ENCODE peak calls at places on chromosomes 6 and 20, in eight cellular contexts. One of them, this sample, is unnamed.

GRCh38 chr20:23199356-23199755 is 113.2 kb upstream of the CD93 start:
- DNase-seq in AML-193: no peak
- DNase-seq in stimulated activated CD8-positive, alpha-beta memory T cell treated with anti-CD3 and anti-CD28 coated beads, Interleukin-4, amount 100 ng/mL, for 24 hours: no peak
- DNase-seq in NCI-H524: no peak
- DNase-seq in T-helper 22 cell: no peak
- DNase-seq in dermis microvascular lymphatic vessel endothelial cell: no peak
- DNase-seq in nephron progenitor cell: no peak
- DNase-seq in GM23248: no peak
- DNase-seq in this sample: no peak

GRCh38 chr20:61521680-61522420 is 269.8 kb downstream of the CDH4 start:
- DNase-seq in nephron progenitor cell: no peak
- DNase-seq in T-helper 22 cell: no peak
- DNase-seq in AML-193: no peak
- DNase-seq in NCI-H524: no peak
- DNase-seq in dermis microvascular lymphatic vessel endothelial cell: no peak
- DNase-seq in stimulated activated CD8-positive, alpha-beta memory T cell treated with anti-CD3 and anti-CD28 coated beads, Interleukin-4, amount 100 ng/mL, for 24 hours: no peak
- DNase-seq in GM23248: no peak
- DNase-seq in this sample: no peak

GRCh38 chr20:57030611-57031600 is 235.5 kb downstream of the BMP7 start:
- DNase-seq in GM23248: peak; percentile 79
- DNase-seq in NCI-H524: no peak
- DNase-seq in nephron progenitor cell: no peak
- DNase-seq in T-helper 22 cell: no peak
- DNase-seq in stimulated activated CD8-positive, alpha-beta memory T cell treated with anti-CD3 and anti-CD28 coated beads, Interleukin-4, amount 100 ng/mL, for 24 hours: no peak
- DNase-seq in AML-193: no peak
- DNase-seq in dermis microvascular lymphatic vessel endothelial cell: no peak
- DNase-seq in this sample: no peak

GRCh38 chr6:3664641-3665041 is 86.9 kb downstream of the PXDC1 start:
- DNase-seq in nephron progenitor cell: peak; percentile 23
- DNase-seq in stimulated activated CD8-positive, alpha-beta memory T cell treated with anti-CD3 and anti-CD28 coated beads, Interleukin-4, amount 100 ng/mL, for 24 hours: no peak
- DNase-seq in T-helper 22 cell: no peak
- DNase-seq in NCI-H524: no peak
- DNase-seq in dermis microvascular lymphatic vessel endothelial cell: no peak
- DNase-seq in GM23248: no peak
- DNase-seq in AML-193: no peak
- DNase-seq in this sample: no peak

GRCh38 chr6:3900744-3901351 is 51.7 kb downstream of the FAM50B start:
- DNase-seq in AML-193: no peak
- DNase-seq in NCI-H524: no peak
- DNase-seq in T-helper 22 cell: no peak
- DNase-seq in nephron progenitor cell: no peak
- DNase-seq in GM23248: no peak
- DNase-seq in stimulated activated CD8-positive, alpha-beta memory T cell treated with anti-CD3 and anti-CD28 coated beads, Interleukin-4, amount 100 ng/mL, for 24 hours: no peak
- DNase-seq in dermis microvascular lymphatic vessel endothelial cell: no peak
- DNase-seq in this sample: no peak

GRCh38 chr20:50746138-50746940 is 15.0 kb downstream of the PARD6B start:
- DNase-seq in stimulated activated CD8-positive, alpha-beta memory T cell treated with anti-CD3 and anti-CD28 coated beads, Interleukin-4, amount 100 ng/mL, for 24 hours: no peak
- DNase-seq in NCI-H524: no peak
- DNase-seq in T-helper 22 cell: no peak
- DNase-seq in GM23248: peak; percentile 21
- DNase-seq in nephron progenitor cell: no peak
- DNase-seq in AML-193: no peak
- DNase-seq in dermis microvascular lymphatic vessel endothelial cell: no peak
- DNase-seq in this sample: no peak

GRCh38 chr6:40359808-40360207 is 227.4 kb downstream of the LRFN2 start:
- DNase-seq in NCI-H524: no peak
- DNase-seq in dermis microvascular lymphatic vessel endothelial cell: no peak
- DNase-seq in AML-193: no peak
- DNase-seq in GM23248: no peak
- DNase-seq in T-helper 22 cell: no peak
- DNase-seq in stimulated activated CD8-positive, alpha-beta memory T cell treated with anti-CD3 and anti-CD28 coated beads, Interleukin-4, amount 100 ng/mL, for 24 hours: no peak
- DNase-seq in nephron progenitor cell: no peak
- DNase-seq in this sample: no peak

GRCh38 chr6:11244387-11245126 is 12.1 kb upstream of the NEDD9 start:
- DNase-seq in T-helper 22 cell: no peak
- DNase-seq in dermis microvascular lymphatic vessel endothelial cell: no peak
- DNase-seq in NCI-H524: no peak
- DNase-seq in stimulated activated CD8-positive, alpha-beta memory T cell treated with anti-CD3 and anti-CD28 coated beads, Interleukin-4, amount 100 ng/mL, for 24 hours: no peak
- DNase-seq in nephron progenitor cell: no peak
- DNase-seq in AML-193: no peak
- DNase-seq in GM23248: no peak
- DNase-seq in this sample: no peak